ENCODE peak calls at places on chromosomes 4 and X, in nine cellular contexts. One of them, this sample, is unnamed.

GRCh38 chr4:57110635-57111546 is 706 bp upstream of the IGFBP7 start:
- DNase-seq in progenitor cell of endocrine pancreas: no peak
- DNase-seq in CD4-positive, alpha-beta T cell: no peak
- DNase-seq in RWPE1: peak; percentile 29
- DNase-seq in thoracic aorta: no peak
- DNase-seq in Peyer's patch: no peak
- DNase-seq in glutamatergic neuron: no peak
- DNase-seq in AG09309: no peak
- DNase-seq in brain microvascular endothelial cell: peak; percentile 64
- DNase-seq in this sample: peak; percentile 79

GRCh38 chr4:65538571-65538970 is 131.7 kb downstream of the EPHA5 start:
- DNase-seq in Peyer's patch: no peak
- DNase-seq in brain microvascular endothelial cell: peak; percentile 82
- DNase-seq in thoracic aorta: no peak
- DNase-seq in glutamatergic neuron: no peak
- DNase-seq in AG09309: no peak
- DNase-seq in RWPE1: no peak
- DNase-seq in progenitor cell of endocrine pancreas: no peak
- DNase-seq in CD4-positive, alpha-beta T cell: no peak
- DNase-seq in this sample: no peak

GRCh38 chr4:113539408-113539807 is 222.1 kb downstream of the CAMK2D start:
- DNase-seq in brain microvascular endothelial cell: peak; percentile 68
- DNase-seq in thoracic aorta: no peak
- DNase-seq in glutamatergic neuron: no peak
- DNase-seq in progenitor cell of endocrine pancreas: no peak
- DNase-seq in CD4-positive, alpha-beta T cell: no peak
- DNase-seq in Peyer's patch: no peak
- DNase-seq in AG09309: no peak
- DNase-seq in RWPE1: no peak
- DNase-seq in this sample: no peak

GRCh38 chrX:20028588-20028987 is 37.7 kb upstream of the BCLAF3 start:
- DNase-seq in RWPE1: no peak
- DNase-seq in brain microvascular endothelial cell: no peak
- DNase-seq in glutamatergic neuron: no peak
- DNase-seq in thoracic aorta: no peak
- DNase-seq in CD4-positive, alpha-beta T cell: no peak
- DNase-seq in Peyer's patch: no peak
- DNase-seq in progenitor cell of endocrine pancreas: no peak
- DNase-seq in AG09309: no peak
- DNase-seq in this sample: no peak

GRCh38 chrX:71938371-71938770 is 27.7 kb downstream of the NHSL2 start:
- DNase-seq in AG09309: no peak
- DNase-seq in Peyer's patch: no peak
- DNase-seq in CD4-positive, alpha-beta T cell: no peak
- DNase-seq in glutamatergic neuron: no peak
- DNase-seq in RWPE1: no peak
- DNase-seq in progenitor cell of endocrine pancreas: no peak
- DNase-seq in thoracic aorta: no peak
- DNase-seq in brain microvascular endothelial cell: no peak
- DNase-seq in this sample: no peak

GRCh38 chr4:95511477-95511876 is 37.3 kb downstream of the UNC5C start:
- DNase-seq in AG09309: no peak
- DNase-seq in glutamatergic neuron: no peak
- DNase-seq in progenitor cell of endocrine pancreas: no peak
- DNase-seq in CD4-positive, alpha-beta T cell: no peak
- DNase-seq in RWPE1: no peak
- DNase-seq in Peyer's patch: no peak
- DNase-seq in thoracic aorta: no peak
- DNase-seq in brain microvascular endothelial cell: no peak
- DNase-seq in this sample: no peak

GRCh38 chr4:139502312-139502946 is 48.5 kb downstream of the RAB33B start:
- DNase-seq in thoracic aorta: no peak
- DNase-seq in AG09309: no peak
- DNase-seq in brain microvascular endothelial cell: no peak
- DNase-seq in CD4-positive, alpha-beta T cell: no peak
- DNase-seq in glutamatergic neuron: no peak
- DNase-seq in Peyer's patch: no peak
- DNase-seq in progenitor cell of endocrine pancreas: no peak
- DNase-seq in RWPE1: no peak
- DNase-seq in this sample: no peak

GRCh38 chr4:187602339-187603092 is 393.1 kb upstream of the ZFP42 start:
- DNase-seq in thoracic aorta: no peak
- DNase-seq in RWPE1: peak; percentile 20
- DNase-seq in glutamatergic neuron: no peak
- DNase-seq in progenitor cell of endocrine pancreas: no peak
- DNase-seq in CD4-positive, alpha-beta T cell: no peak
- DNase-seq in AG09309: no peak
- DNase-seq in Peyer's patch: no peak
- DNase-seq in brain microvascular endothelial cell: peak; percentile 67
- DNase-seq in this sample: no peak

GRCh38 chrX:38220024-38220935 is at the start of gene SRPX:
- DNase-seq in CD4-positive, alpha-beta T cell: no peak
- DNase-seq in progenitor cell of endocrine pancreas: peak; percentile 14
- DNase-seq in brain microvascular endothelial cell: no peak
- DNase-seq in AG09309: no peak
- DNase-seq in glutamatergic neuron: peak; percentile 50
- DNase-seq in Peyer's patch: no peak
- DNase-seq in RWPE1: peak; percentile 30
- DNase-seq in thoracic aorta: no peak
- DNase-seq in this sample: peak; percentile 63

GRCh38 chrX:75547783-75548182 is 24.9 kb upstream of the ZDHHC15 start:
- DNase-seq in RWPE1: no peak
- DNase-seq in Peyer's patch: no peak
- DNase-seq in CD4-positive, alpha-beta T cell: no peak
- DNase-seq in glutamatergic neuron: no peak
- DNase-seq in progenitor cell of endocrine pancreas: no peak
- DNase-seq in brain microvascular endothelial cell: no peak
- DNase-seq in AG09309: no peak
- DNase-seq in thoracic aorta: peak; percentile 35
- DNase-seq in this sample: no peak

GRCh38 chr4:183360161-183360919 is 38.1 kb upstream of the CLDN24 start:
- DNase-seq in CD4-positive, alpha-beta T cell: no peak
- DNase-seq in AG09309: no peak
- DNase-seq in brain microvascular endothelial cell: peak; percentile 31
- DNase-seq in glutamatergic neuron: no peak
- DNase-seq in Peyer's patch: no peak
- DNase-seq in RWPE1: no peak
- DNase-seq in thoracic aorta: no peak
- DNase-seq in progenitor cell of endocrine pancreas: no peak
- DNase-seq in this sample: no peak

GRCh38 chr4:67549123-67549522 is 3.8 kb upstream of the CENPC start:
- DNase-seq in brain microvascular endothelial cell: no peak
- DNase-seq in thoracic aorta: no peak
- DNase-seq in RWPE1: peak; percentile 15
- DNase-seq in glutamatergic neuron: no peak
- DNase-seq in progenitor cell of endocrine pancreas: no peak
- DNase-seq in CD4-positive, alpha-beta T cell: no peak
- DNase-seq in Peyer's patch: no peak
- DNase-seq in AG09309: no peak
- DNase-seq in this sample: no peak

GRCh38 chr4:41935652-41936021 is 408 bp downstream of the TMEM33 start:
- DNase-seq in brain microvascular endothelial cell: no peak
- DNase-seq in AG09309: no peak
- DNase-seq in glutamatergic neuron: no peak
- DNase-seq in RWPE1: peak; percentile 23
- DNase-seq in Peyer's patch: no peak
- DNase-seq in thoracic aorta: no peak
- DNase-seq in progenitor cell of endocrine pancreas: no peak
- DNase-seq in CD4-positive, alpha-beta T cell: no peak
- DNase-seq in this sample: no peak

GRCh38 chr4:55733874-55734437 is 85.6 kb upstream of the EXOC1L start:
- DNase-seq in progenitor cell of endocrine pancreas: no peak
- DNase-seq in CD4-positive, alpha-beta T cell: no peak
- DNase-seq in glutamatergic neuron: no peak
- DNase-seq in AG09309: no peak
- DNase-seq in Peyer's patch: no peak
- DNase-seq in thoracic aorta: no peak
- DNase-seq in RWPE1: peak; percentile 85
- DNase-seq in brain microvascular endothelial cell: peak; percentile 51
- DNase-seq in this sample: no peak

GRCh38 chr4:80263541-80264351 is 2.7 kb upstream of the FGF5 start:
- DNase-seq in Peyer's patch: no peak
- DNase-seq in progenitor cell of endocrine pancreas: no peak
- DNase-seq in AG09309: no peak
- DNase-seq in thoracic aorta: no peak
- DNase-seq in CD4-positive, alpha-beta T cell: no peak
- DNase-seq in RWPE1: no peak
- DNase-seq in brain microvascular endothelial cell: no peak
- DNase-seq in glutamatergic neuron: no peak
- DNase-seq in this sample: peak; percentile 55

GRCh38 chr4:7094931-7095330 is 27.1 kb upstream of the GRPEL1 start:
- DNase-seq in brain microvascular endothelial cell: no peak
- DNase-seq in progenitor cell of endocrine pancreas: no peak
- DNase-seq in AG09309: no peak
- DNase-seq in RWPE1: no peak
- DNase-seq in glutamatergic neuron: no peak
- DNase-seq in thoracic aorta: no peak
- DNase-seq in Peyer's patch: no peak
- DNase-seq in CD4-positive, alpha-beta T cell: no peak
- DNase-seq in this sample: no peak

GRCh38 chrX:47186096-47186740 is 7.4 kb upstream of the UBA1 start:
- DNase-seq in AG09309: no peak
- DNase-seq in brain microvascular endothelial cell: no peak
- DNase-seq in glutamatergic neuron: no peak
- DNase-seq in Peyer's patch: no peak
- DNase-seq in RWPE1: no peak
- DNase-seq in thoracic aorta: no peak
- DNase-seq in progenitor cell of endocrine pancreas: no peak
- DNase-seq in CD4-positive, alpha-beta T cell: no peak
- DNase-seq in this sample: peak; percentile 74

GRCh38 chr4:185541251-185541671 is 6.0 kb upstream of the PDLIM3 start:
- DNase-seq in AG09309: no peak
- DNase-seq in thoracic aorta: peak; percentile 29
- DNase-seq in RWPE1: no peak
- DNase-seq in progenitor cell of endocrine pancreas: no peak
- DNase-seq in brain microvascular endothelial cell: no peak
- DNase-seq in CD4-positive, alpha-beta T cell: no peak
- DNase-seq in Peyer's patch: no peak
- DNase-seq in glutamatergic neuron: no peak
- DNase-seq in this sample: no peak

GRCh38 chr4:160319221-160319867 is 1216.5 kb downstream of the RAPGEF2 start:
- DNase-seq in CD4-positive, alpha-beta T cell: no peak
- DNase-seq in RWPE1: peak; percentile 77
- DNase-seq in glutamatergic neuron: no peak
- DNase-seq in progenitor cell of endocrine pancreas: no peak
- DNase-seq in thoracic aorta: no peak
- DNase-seq in Peyer's patch: no peak
- DNase-seq in AG09309: no peak
- DNase-seq in brain microvascular endothelial cell: peak; percentile 86
- DNase-seq in this sample: no peak

GRCh38 chr4:123776267-123776666 is 379.7 kb downstream of the SPRY1 start:
- DNase-seq in AG09309: no peak
- DNase-seq in Peyer's patch: no peak
- DNase-seq in glutamatergic neuron: no peak
- DNase-seq in RWPE1: no peak
- DNase-seq in progenitor cell of endocrine pancreas: no peak
- DNase-seq in CD4-positive, alpha-beta T cell: no peak
- DNase-seq in thoracic aorta: no peak
- DNase-seq in brain microvascular endothelial cell: no peak
- DNase-seq in this sample: no peak
- TF ChIP-seq CTCF in AG09309: no peak
- TF ChIP-seq CTCF in Peyer's patch: no peak
- TF ChIP-seq CTCF in glutamatergic neuron: no peak
- TF ChIP-seq CTCF in RWPE1: no peak
- TF ChIP-seq CTCF in progenitor cell of endocrine pancreas: no peak
- TF ChIP-seq CTCF in CD4-positive, alpha-beta T cell: no peak
- TF ChIP-seq CTCF in thoracic aorta: no peak
- TF ChIP-seq CTCF in brain microvascular endothelial cell: no peak
- TF ChIP-seq CTCF in this sample: no peak

GRCh38 chr4:28354874-28355273 is 1494.2 kb downstream of the STIM2 start:
- DNase-seq in CD4-positive, alpha-beta T cell: no peak
- DNase-seq in Peyer's patch: no peak
- DNase-seq in glutamatergic neuron: no peak
- DNase-seq in brain microvascular endothelial cell: no peak
- DNase-seq in AG09309: no peak
- DNase-seq in thoracic aorta: no peak
- DNase-seq in RWPE1: no peak
- DNase-seq in progenitor cell of endocrine pancreas: no peak
- DNase-seq in this sample: no peak

GRCh38 chr4:28360681-28361080 is 1500.0 kb downstream of the STIM2 start:
- DNase-seq in glutamatergic neuron: no peak
- DNase-seq in CD4-positive, alpha-beta T cell: no peak
- DNase-seq in Peyer's patch: no peak
- DNase-seq in RWPE1: no peak
- DNase-seq in progenitor cell of endocrine pancreas: no peak
- DNase-seq in AG09309: no peak
- DNase-seq in brain microvascular endothelial cell: no peak
- DNase-seq in thoracic aorta: no peak
- DNase-seq in this sample: no peak

GRCh38 chr4:28362169-28362568 is 1501.5 kb downstream of the STIM2 start:
- DNase-seq in Peyer's patch: no peak
- DNase-seq in glutamatergic neuron: no peak
- DNase-seq in CD4-positive, alpha-beta T cell: no peak
- DNase-seq in brain microvascular endothelial cell: no peak
- DNase-seq in thoracic aorta: no peak
- DNase-seq in AG09309: no peak
- DNase-seq in RWPE1: no peak
- DNase-seq in progenitor cell of endocrine pancreas: no peak
- DNase-seq in this sample: no peak

GRCh38 chr4:28357985-28358384 is 1497.3 kb downstream of the STIM2 start:
- DNase-seq in glutamatergic neuron: peak; percentile 19
- DNase-seq in thoracic aorta: no peak
- DNase-seq in brain microvascular endothelial cell: no peak
- DNase-seq in AG09309: peak; percentile 11
- DNase-seq in CD4-positive, alpha-beta T cell: no peak
- DNase-seq in Peyer's patch: no peak
- DNase-seq in progenitor cell of endocrine pancreas: no peak
- DNase-seq in RWPE1: no peak
- DNase-seq in this sample: no peak
- TF ChIP-seq CTCF in glutamatergic neuron: no peak
- TF ChIP-seq CTCF in thoracic aorta: no peak
- TF ChIP-seq CTCF in brain microvascular endothelial cell: peak; percentile 69
- TF ChIP-seq CTCF in AG09309: peak; percentile 62
- TF ChIP-seq CTCF in CD4-positive, alpha-beta T cell: no peak
- TF ChIP-seq CTCF in Peyer's patch: no peak
- TF ChIP-seq CTCF in progenitor cell of endocrine pancreas: no peak
- TF ChIP-seq CTCF in RWPE1: no peak
- TF ChIP-seq CTCF in this sample: no peak

GRCh38 chr4:142040043-142040442 is 403.7 kb downstream of the IL15 start:
- DNase-seq in CD4-positive, alpha-beta T cell: no peak
- DNase-seq in glutamatergic neuron: no peak
- DNase-seq in thoracic aorta: no peak
- DNase-seq in brain microvascular endothelial cell: no peak
- DNase-seq in AG09309: no peak
- DNase-seq in RWPE1: no peak
- DNase-seq in progenitor cell of endocrine pancreas: no peak
- DNase-seq in Peyer's patch: no peak
- DNase-seq in this sample: no peak
- TF ChIP-seq CTCF in CD4-positive, alpha-beta T cell: no peak
- TF ChIP-seq CTCF in glutamatergic neuron: no peak
- TF ChIP-seq CTCF in thoracic aorta: no peak
- TF ChIP-seq CTCF in brain microvascular endothelial cell: no peak
- TF ChIP-seq CTCF in AG09309: no peak
- TF ChIP-seq CTCF in RWPE1: no peak
- TF ChIP-seq CTCF in progenitor cell of endocrine pancreas: no peak
- TF ChIP-seq CTCF in Peyer's patch: no peak
- TF ChIP-seq CTCF in this sample: no peak

GRCh38 chrX:139750390-139750789 is 42.4 kb upstream of the MCF2 start:
- DNase-seq in brain microvascular endothelial cell: no peak
- DNase-seq in glutamatergic neuron: no peak
- DNase-seq in progenitor cell of endocrine pancreas: no peak
- DNase-seq in RWPE1: no peak
- DNase-seq in AG09309: no peak
- DNase-seq in CD4-positive, alpha-beta T cell: no peak
- DNase-seq in thoracic aorta: no peak
- DNase-seq in Peyer's patch: no peak
- DNase-seq in this sample: no peak

GRCh38 chrX:139751053-139751452 is 43.1 kb upstream of the MCF2 start:
- DNase-seq in RWPE1: no peak
- DNase-seq in CD4-positive, alpha-beta T cell: no peak
- DNase-seq in Peyer's patch: no peak
- DNase-seq in AG09309: no peak
- DNase-seq in progenitor cell of endocrine pancreas: no peak
- DNase-seq in glutamatergic neuron: no peak
- DNase-seq in brain microvascular endothelial cell: no peak
- DNase-seq in thoracic aorta: no peak
- DNase-seq in this sample: no peak
- TF ChIP-seq CTCF in RWPE1: no peak
- TF ChIP-seq CTCF in CD4-positive, alpha-beta T cell: no peak
- TF ChIP-seq CTCF in Peyer's patch: no peak
- TF ChIP-seq CTCF in AG09309: no peak
- TF ChIP-seq CTCF in progenitor cell of endocrine pancreas: no peak
- TF ChIP-seq CTCF in glutamatergic neuron: no peak
- TF ChIP-seq CTCF in brain microvascular endothelial cell: no peak
- TF ChIP-seq CTCF in thoracic aorta: no peak
- TF ChIP-seq CTCF in this sample: no peak

This sample was measured in spleen.